ENCODE peak calls at places on chromosome 1, in five cellular contexts. One of them, this sample, is unnamed.

GRCh38 chr1:8848663-8849386 is 29.7 kb downstream of the ENO1 start:
- DNase-seq in AG09309: peak; percentile 80
- DNase-seq in psoas muscle: peak; percentile 94
- DNase-seq in ovary: peak; percentile 90
- DNase-seq in right atrium auricular region: peak; percentile 91
- DNase-seq in this sample: peak; percentile 84

GRCh38 chr1:33300673-33301072 is 20.2 kb downstream of the A3GALT2 start:
- DNase-seq in right atrium auricular region: peak; percentile 77
- DNase-seq in psoas muscle: peak; percentile 59
- DNase-seq in AG09309: peak; percentile 56
- DNase-seq in ovary: peak; percentile 55
- DNase-seq in this sample: peak; percentile 73

GRCh38 chr1:41995441-41996130 is 76.9 kb upstream of the HIVEP3 start:
- DNase-seq in right atrium auricular region: no peak
- DNase-seq in ovary: no peak
- DNase-seq in psoas muscle: no peak
- DNase-seq in AG09309: no peak
- DNase-seq in this sample: no peak

GRCh38 chr1:94239796-94240195 is 2.4 kb upstream of the ARHGAP29 start:
- DNase-seq in right atrium auricular region: no peak
- DNase-seq in ovary: no peak
- DNase-seq in AG09309: no peak
- DNase-seq in psoas muscle: no peak
- DNase-seq in this sample: no peak

GRCh38 chr1:89542345-89542744 is 17.7 kb downstream of the LRRC8B start:
- DNase-seq in psoas muscle: no peak
- DNase-seq in AG09309: no peak
- DNase-seq in ovary: no peak
- DNase-seq in right atrium auricular region: no peak
- DNase-seq in this sample: no peak

GRCh38 chr1:93798301-93798700 is 80.7 kb downstream of the DNTTIP2 start:
- DNase-seq in AG09309: peak; percentile 83
- DNase-seq in psoas muscle: no peak
- DNase-seq in right atrium auricular region: no peak
- DNase-seq in ovary: no peak
- DNase-seq in this sample: peak; percentile 77

GRCh38 chr1:208000504-208000903 is 89.6 kb upstream of the CD34 start:
- DNase-seq in AG09309: no peak
- DNase-seq in right atrium auricular region: peak; percentile 26
- DNase-seq in psoas muscle: no peak
- DNase-seq in ovary: no peak
- DNase-seq in this sample: no peak

GRCh38 chr1:85629532-85629920 is 49.0 kb downstream of the CCN1 start:
- DNase-seq in psoas muscle: no peak
- DNase-seq in ovary: no peak
- DNase-seq in right atrium auricular region: no peak
- DNase-seq in AG09309: no peak
- DNase-seq in this sample: no peak

GRCh38 chr1:40305451-40305850 is 11.6 kb downstream of the COL9A2 start:
- DNase-seq in psoas muscle: no peak
- DNase-seq in right atrium auricular region: no peak
- DNase-seq in ovary: no peak
- DNase-seq in AG09309: no peak
- DNase-seq in this sample: no peak

GRCh38 chr1:178417858-178418257 is 78.9 kb downstream of the CLEC20A start:
- DNase-seq in right atrium auricular region: no peak
- DNase-seq in psoas muscle: no peak
- DNase-seq in AG09309: peak; percentile 20
- DNase-seq in ovary: no peak
- DNase-seq in this sample: peak; percentile 43

GRCh38 chr1:169326644-169327316 is 40.8 kb downstream of the NME7 start:
- DNase-seq in ovary: no peak
- DNase-seq in psoas muscle: no peak
- DNase-seq in right atrium auricular region: no peak
- DNase-seq in AG09309: no peak
- DNase-seq in this sample: peak; percentile 4

GRCh38 chr1:44721521-44722361 is 9.2 kb downstream of the RNU5D-1 start:
- DNase-seq in psoas muscle: no peak
- DNase-seq in ovary: no peak
- DNase-seq in AG09309: peak; percentile 81
- DNase-seq in right atrium auricular region: no peak
- DNase-seq in this sample: peak; percentile 94

GRCh38 chr1:1034438-1034759 is 14.5 kb downstream of the AGRN start:
- DNase-seq in psoas muscle: no peak
- DNase-seq in AG09309: no peak
- DNase-seq in ovary: no peak
- DNase-seq in right atrium auricular region: no peak
- DNase-seq in this sample: no peak

GRCh38 chr1:1031659-1032245 is 11.8 kb downstream of the AGRN start:
- DNase-seq in right atrium auricular region: no peak
- DNase-seq in psoas muscle: no peak
- DNase-seq in AG09309: no peak
- DNase-seq in ovary: no peak
- DNase-seq in this sample: no peak

GRCh38 chr1:1033009-1033587 is 13.2 kb downstream of the AGRN start:
- DNase-seq in psoas muscle: peak; percentile 79
- DNase-seq in ovary: peak; percentile 83
- DNase-seq in right atrium auricular region: peak; percentile 61
- DNase-seq in AG09309: no peak
- DNase-seq in this sample: peak; percentile 20

GRCh38 chr1:1033731-1034437 is 14.0 kb downstream of the AGRN start:
- DNase-seq in psoas muscle: no peak
- DNase-seq in AG09309: no peak
- DNase-seq in right atrium auricular region: no peak
- DNase-seq in ovary: no peak
- DNase-seq in this sample: no peak

GRCh38 chr1:1032428-1032827 is 12.5 kb downstream of the AGRN start:
- DNase-seq in ovary: no peak
- DNase-seq in AG09309: no peak
- DNase-seq in right atrium auricular region: no peak
- DNase-seq in psoas muscle: no peak
- DNase-seq in this sample: no peak
- H3K4me3 ChIP-seq in ovary: no peak overlapping the region
- H3K4me3 ChIP-seq in AG09309: no peak overlapping the region
- H3K4me3 ChIP-seq in right atrium auricular region: peak overlapping the region; percentile 26
- H3K4me3 ChIP-seq in psoas muscle: peak overlapping the region; percentile 65
- H3K4me3 ChIP-seq in this sample: peak overlapping the region; percentile 47

GRCh38 chr1:203128691-203129500 is 1.4 kb downstream of the ADORA1 start:
- DNase-seq in psoas muscle: no peak
- DNase-seq in right atrium auricular region: peak; percentile 55
- DNase-seq in AG09309: no peak
- DNase-seq in ovary: no peak
- DNase-seq in this sample: no peak
- H3K4me3 ChIP-seq in psoas muscle: peak overlapping the region; percentile 73
- H3K4me3 ChIP-seq in right atrium auricular region: peak overlapping the region; percentile 47
- H3K4me3 ChIP-seq in AG09309: peak overlapping the region; percentile 58
- H3K4me3 ChIP-seq in ovary: no peak overlapping the region
- H3K4me3 ChIP-seq in this sample: peak overlapping the region; percentile 44

GRCh38 chr1:185017338-185017737 is 28.0 kb upstream of the RNF2 start:
- DNase-seq in right atrium auricular region: no peak
- DNase-seq in psoas muscle: no peak
- DNase-seq in AG09309: peak; percentile 80
- DNase-seq in ovary: no peak
- DNase-seq in this sample: peak; percentile 82
- H3K4me3 ChIP-seq in right atrium auricular region: no peak overlapping the region
- H3K4me3 ChIP-seq in psoas muscle: no peak overlapping the region
- H3K4me3 ChIP-seq in AG09309: no peak overlapping the region
- H3K4me3 ChIP-seq in ovary: no peak overlapping the region
- H3K4me3 ChIP-seq in this sample: no peak overlapping the region

DNA sequence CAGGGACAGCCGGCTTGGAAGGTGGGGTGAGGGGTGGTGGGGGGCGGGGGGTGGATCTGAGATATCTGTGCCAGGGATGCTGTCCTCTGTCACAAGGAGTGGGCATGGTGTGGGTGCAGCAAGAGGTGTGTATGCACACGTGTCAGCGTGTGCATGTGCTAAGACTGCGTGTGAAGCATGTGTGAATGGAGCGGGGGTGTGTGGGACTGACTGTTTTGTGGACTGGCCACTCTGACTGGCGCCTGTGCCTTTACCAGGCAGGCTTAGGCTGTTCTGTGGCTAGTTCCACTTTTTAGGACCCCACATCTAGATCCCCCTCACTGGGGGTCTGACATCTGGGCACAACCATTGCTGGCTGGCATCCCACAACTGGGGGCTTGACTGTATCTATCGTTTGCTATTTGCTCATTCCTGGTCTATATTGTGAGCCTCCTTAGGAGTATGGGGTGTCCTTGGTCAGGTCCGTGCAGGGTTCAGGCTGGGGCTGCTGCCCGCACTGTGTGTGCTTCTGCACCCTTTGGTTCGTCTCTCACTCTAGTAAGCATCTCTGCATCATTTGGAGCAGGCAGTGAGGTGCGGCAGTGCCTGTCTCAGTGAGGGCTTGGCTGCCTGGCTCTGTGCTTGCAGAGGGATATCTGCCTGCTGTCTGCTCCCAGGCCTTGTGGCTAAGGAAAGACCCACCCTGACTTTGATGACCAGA is 1.9 kb downstream of the AMPD2 start:
- DNase-seq in right atrium auricular region: peak; percentile 56
- DNase-seq in psoas muscle: no peak
- DNase-seq in ovary: peak; percentile 36
- DNase-seq in AG09309: no peak
- DNase-seq in this sample: no peak
- H3K4me3 ChIP-seq in right atrium auricular region: peak overlapping the region; percentile 51
- H3K4me3 ChIP-seq in psoas muscle: peak overlapping the region; percentile 78
- H3K4me3 ChIP-seq in ovary: peak overlapping the region; percentile 59
- H3K4me3 ChIP-seq in AG09309: peak overlapping the region; percentile 89
- H3K4me3 ChIP-seq in this sample: peak overlapping the region; percentile 99

DNA sequence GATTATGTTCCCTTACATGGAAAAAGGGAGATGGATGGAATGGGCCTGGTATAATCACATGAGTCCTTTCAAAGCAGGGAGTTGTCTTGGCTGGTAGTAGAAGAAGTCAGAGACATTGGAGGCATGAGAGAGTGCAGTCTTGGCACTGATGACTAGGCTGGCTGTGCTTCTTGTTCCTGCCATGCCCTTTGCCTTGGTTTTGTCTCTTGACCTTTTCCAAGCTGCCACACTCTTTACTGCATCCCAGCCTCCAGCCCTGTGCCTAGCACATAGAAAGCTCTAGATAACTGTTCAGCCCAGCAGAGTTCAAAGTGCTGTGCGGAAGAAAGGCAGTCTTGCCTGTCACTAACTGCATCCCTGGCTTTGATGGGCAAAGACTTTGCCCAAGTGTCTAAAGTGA is 412.6 kb downstream of the PRDM2 start:
- DNase-seq in AG09309: no peak
- DNase-seq in psoas muscle: no peak
- DNase-seq in right atrium auricular region: no peak
- DNase-seq in ovary: no peak
- DNase-seq in this sample: no peak
- H3K4me3 ChIP-seq in AG09309: no peak overlapping the region
- H3K4me3 ChIP-seq in psoas muscle: no peak overlapping the region
- H3K4me3 ChIP-seq in right atrium auricular region: no peak overlapping the region
- H3K4me3 ChIP-seq in ovary: no peak overlapping the region
- H3K4me3 ChIP-seq in this sample: no peak overlapping the region

GRCh38 chr1:235917267-235917811 is 50.6 kb upstream of the LYST start:
- DNase-seq in AG09309: peak; percentile 99
- DNase-seq in right atrium auricular region: peak; percentile 93
- DNase-seq in ovary: peak; percentile 52
- DNase-seq in psoas muscle: peak; percentile 59
- DNase-seq in this sample: peak; percentile 99
- H3K4me3 ChIP-seq in AG09309: no peak overlapping the region
- H3K4me3 ChIP-seq in right atrium auricular region: no peak overlapping the region
- H3K4me3 ChIP-seq in ovary: no peak overlapping the region
- H3K4me3 ChIP-seq in psoas muscle: no peak overlapping the region
- H3K4me3 ChIP-seq in this sample: no peak overlapping the region

GRCh38 chr1:246787781-246788513 is 63.7 kb downstream of the SCCPDH start:
- DNase-seq in psoas muscle: no peak
- DNase-seq in ovary: no peak
- DNase-seq in right atrium auricular region: no peak
- DNase-seq in AG09309: no peak
- DNase-seq in this sample: no peak

GRCh38 chr1:246786606-246787238 is 62.5 kb downstream of the SCCPDH start:
- DNase-seq in AG09309: no peak
- DNase-seq in ovary: no peak
- DNase-seq in right atrium auricular region: no peak
- DNase-seq in psoas muscle: no peak
- DNase-seq in this sample: no peak

GRCh38 chr1:246788895-246789338 is 64.7 kb downstream of the SCCPDH start:
- DNase-seq in psoas muscle: no peak
- DNase-seq in right atrium auricular region: no peak
- DNase-seq in ovary: peak; percentile 48
- DNase-seq in AG09309: no peak
- DNase-seq in this sample: no peak

GRCh38 chr1:246784621-246785535 is 60.7 kb downstream of the SCCPDH start:
- DNase-seq in psoas muscle: no peak
- DNase-seq in AG09309: peak; percentile 18
- DNase-seq in ovary: no peak
- DNase-seq in right atrium auricular region: no peak
- DNase-seq in this sample: peak; percentile 54

DNA sequence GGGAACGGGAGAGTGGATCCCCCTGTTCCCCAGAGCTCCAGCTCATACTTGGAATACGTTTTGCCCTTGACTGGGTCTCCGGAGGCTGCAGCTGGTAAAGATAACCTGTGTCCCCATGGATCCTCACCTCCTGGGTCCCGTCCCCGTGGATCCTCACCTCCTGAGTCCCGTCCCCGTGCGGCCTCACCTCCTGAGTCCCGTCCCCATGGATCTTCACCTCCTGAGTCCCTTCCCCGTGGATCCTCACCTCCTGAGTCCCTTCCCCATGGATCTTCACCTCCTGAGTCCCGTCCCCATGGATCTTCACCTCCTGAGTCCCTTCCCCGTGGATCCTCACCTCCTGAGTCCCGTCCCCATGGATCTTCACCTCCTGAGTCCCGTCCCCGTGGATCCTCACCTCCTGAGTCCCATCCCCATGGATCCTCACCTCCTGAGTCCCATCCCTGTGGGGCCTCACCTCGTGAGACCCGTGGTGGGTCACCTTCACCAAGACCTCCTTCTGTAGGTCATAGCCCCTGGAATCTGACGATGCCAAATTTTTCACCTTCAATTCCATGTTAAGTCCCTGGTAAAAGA is 61.4 kb downstream of the SCCPDH start:
- DNase-seq in right atrium auricular region: no peak
- DNase-seq in AG09309: no peak
- DNase-seq in ovary: no peak
- DNase-seq in psoas muscle: no peak
- DNase-seq in this sample: no peak
- H3K4me3 ChIP-seq in right atrium auricular region: no peak overlapping the region
- H3K4me3 ChIP-seq in AG09309: no peak overlapping the region
- H3K4me3 ChIP-seq in ovary: no peak overlapping the region
- H3K4me3 ChIP-seq in psoas muscle: no peak overlapping the region
- H3K4me3 ChIP-seq in this sample: no peak overlapping the region

This sample was measured in skeletal muscle cell.